ENCODE peak calls at places on chromosomes 13 and 19, in four cellular contexts. One of them, this sample, is unnamed.

GRCh38 chr19:31560021-31560770 is 211.0 kb upstream of the TSHZ3 start:
- DNase-seq in effector memory CD4-positive, alpha-beta T cell: no peak
- DNase-seq in CD4-positive, CD25-positive, alpha-beta regulatory T cell: no peak
- DNase-seq in Peyer's patch: no peak
- DNase-seq in this sample: no peak

GRCh38 chr13:44107357-44108121 is 227.8 kb downstream of the LACC1 start:
- DNase-seq in Peyer's patch: peak; percentile 71
- DNase-seq in CD4-positive, CD25-positive, alpha-beta regulatory T cell: no peak
- DNase-seq in effector memory CD4-positive, alpha-beta T cell: no peak
- DNase-seq in this sample: no peak

GRCh38 chr13:98228661-98229349 is 51.7 kb upstream of the RNF113B start:
- DNase-seq in effector memory CD4-positive, alpha-beta T cell: no peak
- DNase-seq in CD4-positive, CD25-positive, alpha-beta regulatory T cell: no peak
- DNase-seq in Peyer's patch: no peak
- DNase-seq in this sample: no peak

GRCh38 chr13:40490086-40490723 is 176.2 kb downstream of the FOXO1 start:
- DNase-seq in Peyer's patch: no peak
- DNase-seq in CD4-positive, CD25-positive, alpha-beta regulatory T cell: peak; percentile 23
- DNase-seq in effector memory CD4-positive, alpha-beta T cell: peak; percentile 20
- DNase-seq in this sample: no peak

GRCh38 chr19:48139053-48139452 is 28.4 kb upstream of the PLA2G4C start:
- DNase-seq in CD4-positive, CD25-positive, alpha-beta regulatory T cell: no peak
- DNase-seq in Peyer's patch: no peak
- DNase-seq in effector memory CD4-positive, alpha-beta T cell: no peak
- DNase-seq in this sample: no peak

GRCh38 chr19:31301306-31301980 is 47.8 kb downstream of the TSHZ3 start:
- DNase-seq in effector memory CD4-positive, alpha-beta T cell: no peak
- DNase-seq in CD4-positive, CD25-positive, alpha-beta regulatory T cell: no peak
- DNase-seq in Peyer's patch: no peak
- DNase-seq in this sample: no peak

GRCh38 chr13:78979349-78979748 is 320.4 kb upstream of the OBI1 start:
- DNase-seq in effector memory CD4-positive, alpha-beta T cell: no peak
- DNase-seq in CD4-positive, CD25-positive, alpha-beta regulatory T cell: no peak
- DNase-seq in Peyer's patch: no peak
- DNase-seq in this sample: no peak

GRCh38 chr13:112712451-112712881 is 22.6 kb downstream of the ATP11A start:
- DNase-seq in CD4-positive, CD25-positive, alpha-beta regulatory T cell: no peak
- DNase-seq in effector memory CD4-positive, alpha-beta T cell: no peak
- DNase-seq in Peyer's patch: peak; percentile 40
- DNase-seq in this sample: no peak

GRCh38 chr13:51557875-51558604 is 26.2 kb upstream of the WDFY2 start:
- DNase-seq in Peyer's patch: no peak
- DNase-seq in CD4-positive, CD25-positive, alpha-beta regulatory T cell: no peak
- DNase-seq in effector memory CD4-positive, alpha-beta T cell: no peak
- DNase-seq in this sample: no peak

GRCh38 chr13:79404361-79404760 is 1.7 kb downstream of the RBM26 start:
- DNase-seq in Peyer's patch: no peak
- DNase-seq in CD4-positive, CD25-positive, alpha-beta regulatory T cell: no peak
- DNase-seq in effector memory CD4-positive, alpha-beta T cell: no peak
- DNase-seq in this sample: no peak

GRCh38 chr13:94129490-94129894 is 350.0 kb downstream of the DCT start:
- DNase-seq in effector memory CD4-positive, alpha-beta T cell: no peak
- DNase-seq in Peyer's patch: no peak
- DNase-seq in CD4-positive, CD25-positive, alpha-beta regulatory T cell: no peak
- DNase-seq in this sample: no peak

GRCh38 chr13:29503041-29503837 is 92.2 kb downstream of the SLC7A1 start:
- DNase-seq in Peyer's patch: no peak
- DNase-seq in CD4-positive, CD25-positive, alpha-beta regulatory T cell: no peak
- DNase-seq in effector memory CD4-positive, alpha-beta T cell: no peak
- DNase-seq in this sample: no peak

GRCh38 chr13:110973007-110973700 is 58.3 kb upstream of the ANKRD10 start:
- DNase-seq in CD4-positive, CD25-positive, alpha-beta regulatory T cell: no peak
- DNase-seq in effector memory CD4-positive, alpha-beta T cell: no peak
- DNase-seq in Peyer's patch: no peak
- DNase-seq in this sample: no peak

GRCh38 chr19:40945645-40946044 is 45.4 kb upstream of the CYP2B6 start:
- DNase-seq in effector memory CD4-positive, alpha-beta T cell: no peak
- DNase-seq in CD4-positive, CD25-positive, alpha-beta regulatory T cell: no peak
- DNase-seq in Peyer's patch: no peak
- DNase-seq in this sample: no peak

GRCh38 chr19:46351241-46352041 is 4.6 kb downstream of the PPP5C start:
- DNase-seq in Peyer's patch: no peak
- DNase-seq in CD4-positive, CD25-positive, alpha-beta regulatory T cell: no peak
- DNase-seq in effector memory CD4-positive, alpha-beta T cell: no peak
- DNase-seq in this sample: no peak

GRCh38 chr13:97445504-97446187 is 11.7 kb downstream of the RAP2A start:
- DNase-seq in Peyer's patch: no peak
- DNase-seq in effector memory CD4-positive, alpha-beta T cell: no peak
- DNase-seq in CD4-positive, CD25-positive, alpha-beta regulatory T cell: no peak
- DNase-seq in this sample: no peak

GRCh38 chr13:72504026-72504925 is 223.2 kb downstream of the MZT1 start:
- DNase-seq in CD4-positive, CD25-positive, alpha-beta regulatory T cell: no peak
- DNase-seq in effector memory CD4-positive, alpha-beta T cell: no peak
- DNase-seq in Peyer's patch: no peak
- DNase-seq in this sample: no peak

GRCh38 chr19:50549927-50550593 is 18.2 kb downstream of the LRRC4B start:
- DNase-seq in effector memory CD4-positive, alpha-beta T cell: no peak
- DNase-seq in Peyer's patch: no peak
- DNase-seq in CD4-positive, CD25-positive, alpha-beta regulatory T cell: no peak
- DNase-seq in this sample: no peak

GRCh38 chr13:110416131-110416584 is 109.1 kb downstream of the COL4A2 start:
- DNase-seq in effector memory CD4-positive, alpha-beta T cell: no peak
- DNase-seq in CD4-positive, CD25-positive, alpha-beta regulatory T cell: no peak
- DNase-seq in Peyer's patch: no peak
- DNase-seq in this sample: no peak

GRCh38 chr13:94263038-94263437 is 216.4 kb downstream of the DCT start:
- DNase-seq in Peyer's patch: no peak
- DNase-seq in CD4-positive, CD25-positive, alpha-beta regulatory T cell: no peak
- DNase-seq in effector memory CD4-positive, alpha-beta T cell: no peak
- DNase-seq in this sample: no peak

GRCh38 chr13:113855012-113855921 is 8.6 kb downstream of the GAS6 start:
- DNase-seq in Peyer's patch: peak; percentile 76
- DNase-seq in CD4-positive, CD25-positive, alpha-beta regulatory T cell: no peak
- DNase-seq in effector memory CD4-positive, alpha-beta T cell: no peak
- DNase-seq in this sample: no peak

GRCh38 chr19:54392078-54392477 is 23.2 kb upstream of the TTYH1 start:
- DNase-seq in Peyer's patch: no peak
- DNase-seq in CD4-positive, CD25-positive, alpha-beta regulatory T cell: no peak
- DNase-seq in effector memory CD4-positive, alpha-beta T cell: no peak
- DNase-seq in this sample: no peak

GRCh38 chr13:20161275-20161950 is 561 bp upstream of the GJA3 start:
- DNase-seq in CD4-positive, CD25-positive, alpha-beta regulatory T cell: peak; percentile 22
- DNase-seq in Peyer's patch: no peak
- DNase-seq in effector memory CD4-positive, alpha-beta T cell: peak; percentile 11
- DNase-seq in this sample: peak; percentile 38

GRCh38 chr13:32036762-32037161 is 5.2 kb downstream of the FRY start:
- DNase-seq in effector memory CD4-positive, alpha-beta T cell: no peak
- DNase-seq in CD4-positive, CD25-positive, alpha-beta regulatory T cell: no peak
- DNase-seq in Peyer's patch: no peak
- DNase-seq in this sample: no peak

GRCh38 chr19:1457031-1457739 is 7.3 kb downstream of the APC2 start:
- DNase-seq in CD4-positive, CD25-positive, alpha-beta regulatory T cell: no peak
- DNase-seq in Peyer's patch: no peak
- DNase-seq in effector memory CD4-positive, alpha-beta T cell: no peak
- DNase-seq in this sample: no peak

GRCh38 chr13:99028890-99029289 is 51.0 kb upstream of the DOCK9 start:
- DNase-seq in Peyer's patch: no peak
- DNase-seq in effector memory CD4-positive, alpha-beta T cell: no peak
- DNase-seq in CD4-positive, CD25-positive, alpha-beta regulatory T cell: no peak
- DNase-seq in this sample: peak; percentile 14

GRCh38 chr13:112943309-112944125 is 25.5 kb upstream of the MCF2L start:
- DNase-seq in effector memory CD4-positive, alpha-beta T cell: no peak
- DNase-seq in CD4-positive, CD25-positive, alpha-beta regulatory T cell: no peak
- DNase-seq in Peyer's patch: peak; percentile 70
- DNase-seq in this sample: no peak

GRCh38 chr19:18340237-18340989 is at the start of gene PGPEP1:
- DNase-seq in CD4-positive, CD25-positive, alpha-beta regulatory T cell: peak; percentile 47
- DNase-seq in Peyer's patch: peak; percentile 85
- DNase-seq in effector memory CD4-positive, alpha-beta T cell: peak; percentile 17
- DNase-seq in this sample: peak; percentile 55

GRCh38 chr13:49629947-49630346 is 1.6 kb downstream of the ARL11 start:
- DNase-seq in Peyer's patch: no peak
- DNase-seq in CD4-positive, CD25-positive, alpha-beta regulatory T cell: no peak
- DNase-seq in effector memory CD4-positive, alpha-beta T cell: no peak
- DNase-seq in this sample: no peak

GRCh38 chr13:23765531-23765930 is 123.7 kb downstream of the MIPEP start:
- DNase-seq in CD4-positive, CD25-positive, alpha-beta regulatory T cell: no peak
- DNase-seq in effector memory CD4-positive, alpha-beta T cell: no peak
- DNase-seq in Peyer's patch: no peak
- DNase-seq in this sample: no peak

GRCh38 chr19:4049432-4049831 is 17.3 kb downstream of the ZBTB7A start:
- DNase-seq in effector memory CD4-positive, alpha-beta T cell: no peak
- DNase-seq in Peyer's patch: peak; percentile 72
- DNase-seq in CD4-positive, CD25-positive, alpha-beta regulatory T cell: no peak
- DNase-seq in this sample: no peak

GRCh38 chr13:23399254-23399796 is 34.2 kb downstream of the SACS start:
- DNase-seq in effector memory CD4-positive, alpha-beta T cell: no peak
- DNase-seq in CD4-positive, CD25-positive, alpha-beta regulatory T cell: no peak
- DNase-seq in Peyer's patch: no peak
- DNase-seq in this sample: no peak

GRCh38 chr13:73248711-73249580 is 190.1 kb downstream of the KLF5 start:
- DNase-seq in effector memory CD4-positive, alpha-beta T cell: no peak
- DNase-seq in Peyer's patch: no peak
- DNase-seq in CD4-positive, CD25-positive, alpha-beta regulatory T cell: no peak
- DNase-seq in this sample: no peak

GRCh38 chr19:952680-953500 is 27.1 kb downstream of the ARID3A start:
- DNase-seq in CD4-positive, CD25-positive, alpha-beta regulatory T cell: no peak
- DNase-seq in effector memory CD4-positive, alpha-beta T cell: no peak
- DNase-seq in Peyer's patch: peak; percentile 73
- DNase-seq in this sample: no peak

GRCh38 chr13:45779901-45780300 is 71.7 kb downstream of the SIAH3 start:
- DNase-seq in effector memory CD4-positive, alpha-beta T cell: no peak
- DNase-seq in CD4-positive, CD25-positive, alpha-beta regulatory T cell: no peak
- DNase-seq in Peyer's patch: no peak
- DNase-seq in this sample: no peak

GRCh38 chr19:35115538-35115951 is at the start of gene FXYD3:
- DNase-seq in Peyer's patch: peak; percentile 85
- DNase-seq in CD4-positive, CD25-positive, alpha-beta regulatory T cell: no peak
- DNase-seq in effector memory CD4-positive, alpha-beta T cell: no peak
- DNase-seq in this sample: no peak

GRCh38 chr19:9917322-9917721 is 19.0 kb downstream of the OLFM2 start:
- DNase-seq in CD4-positive, CD25-positive, alpha-beta regulatory T cell: no peak
- DNase-seq in effector memory CD4-positive, alpha-beta T cell: no peak
- DNase-seq in Peyer's patch: no peak
- DNase-seq in this sample: no peak

GRCh38 chr19:35080613-35081170 is 34.9 kb upstream of the FXYD3 start:
- DNase-seq in Peyer's patch: no peak
- DNase-seq in CD4-positive, CD25-positive, alpha-beta regulatory T cell: no peak
- DNase-seq in effector memory CD4-positive, alpha-beta T cell: no peak
- DNase-seq in this sample: no peak

DNA sequence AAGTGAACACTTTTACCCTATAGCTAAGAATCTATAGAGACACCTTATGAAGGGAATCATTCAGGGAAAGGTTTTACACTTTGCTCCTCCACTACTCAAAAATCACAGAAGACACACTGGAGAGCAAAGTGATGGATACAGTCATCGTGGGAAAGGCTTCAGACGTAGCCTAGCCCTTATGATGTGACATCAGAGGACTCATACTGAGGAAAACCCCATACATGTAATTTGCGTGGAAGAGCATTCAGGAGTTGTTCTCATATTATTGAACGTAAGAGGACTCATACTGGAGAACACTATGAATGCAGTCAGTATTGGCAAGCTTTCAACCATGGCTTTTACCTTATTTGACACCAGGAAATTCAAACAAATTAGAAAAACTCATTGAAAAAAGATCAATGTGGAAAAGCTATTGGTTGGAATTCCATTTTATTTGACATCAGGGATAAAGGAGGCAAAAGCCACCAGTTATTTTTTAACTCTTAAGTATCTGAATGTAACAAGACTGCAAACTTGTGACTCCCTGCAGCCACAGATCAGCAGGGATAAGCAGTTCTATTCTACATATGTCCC is 16.1 kb upstream of the ZNF274 start:
- DNase-seq in CD4-positive, CD25-positive, alpha-beta regulatory T cell: no peak
- DNase-seq in effector memory CD4-positive, alpha-beta T cell: no peak
- DNase-seq in Peyer's patch: no peak
- DNase-seq in this sample: no peak
- H3K9me3 ChIP-seq in CD4-positive, CD25-positive, alpha-beta regulatory T cell: peaks cover 54% of the 10 kb centered on the region
- H3K9me3 ChIP-seq in effector memory CD4-positive, alpha-beta T cell: peaks cover 44% of the 10 kb centered on the region
- H3K9me3 ChIP-seq in Peyer's patch: peaks cover 83% of the 10 kb centered on the region
- H3K9me3 ChIP-seq in this sample: peaks cover 12% of the 10 kb centered on the region

GRCh38 chr13:26254583-26255102 is 714 bp downstream of the CDK8 start:
- DNase-seq in CD4-positive, CD25-positive, alpha-beta regulatory T cell: peak; percentile 42
- DNase-seq in effector memory CD4-positive, alpha-beta T cell: peak; percentile 39
- DNase-seq in Peyer's patch: peak; percentile 77
- DNase-seq in this sample: peak; percentile 42
- H3K9me3 ChIP-seq in CD4-positive, CD25-positive, alpha-beta regulatory T cell: no peaks in the 10 kb centered on the region
- H3K9me3 ChIP-seq in effector memory CD4-positive, alpha-beta T cell: no peaks in the 10 kb centered on the region
- H3K9me3 ChIP-seq in Peyer's patch: no peaks in the 10 kb centered on the region
- H3K9me3 ChIP-seq in this sample: no peaks in the 10 kb centered on the region

GRCh38 chr19:55467236-55468053 is 2.9 kb upstream of the C19orf85 start:
- DNase-seq in effector memory CD4-positive, alpha-beta T cell: no peak
- DNase-seq in CD4-positive, CD25-positive, alpha-beta regulatory T cell: peak; percentile 57
- DNase-seq in Peyer's patch: peak; percentile 84
- DNase-seq in this sample: peak; percentile 65
- H3K9me3 ChIP-seq in effector memory CD4-positive, alpha-beta T cell: no peaks in the 10 kb centered on the region
- H3K9me3 ChIP-seq in CD4-positive, CD25-positive, alpha-beta regulatory T cell: no peaks in the 10 kb centered on the region
- H3K9me3 ChIP-seq in Peyer's patch: no peaks in the 10 kb centered on the region
- H3K9me3 ChIP-seq in this sample: no peaks in the 10 kb centered on the region

GRCh38 chr19:2494084-2494446 is 18.1 kb downstream of the GADD45B start:
- DNase-seq in Peyer's patch: no peak
- DNase-seq in CD4-positive, CD25-positive, alpha-beta regulatory T cell: no peak
- DNase-seq in effector memory CD4-positive, alpha-beta T cell: no peak
- DNase-seq in this sample: no peak
- H3K9me3 ChIP-seq in Peyer's patch: no peaks in the 10 kb centered on the region
- H3K9me3 ChIP-seq in CD4-positive, CD25-positive, alpha-beta regulatory T cell: no peaks in the 10 kb centered on the region
- H3K9me3 ChIP-seq in effector memory CD4-positive, alpha-beta T cell: no peaks in the 10 kb centered on the region
- H3K9me3 ChIP-seq in this sample: no peaks in the 10 kb centered on the region

GRCh38 chr19:52034051-52034728 is 6.0 kb upstream of the ZNF614 start:
- DNase-seq in CD4-positive, CD25-positive, alpha-beta regulatory T cell: no peak
- DNase-seq in Peyer's patch: no peak
- DNase-seq in effector memory CD4-positive, alpha-beta T cell: no peak
- DNase-seq in this sample: no peak
- H3K9me3 ChIP-seq in CD4-positive, CD25-positive, alpha-beta regulatory T cell: peaks cover 87% of the 10 kb centered on the region
- H3K9me3 ChIP-seq in Peyer's patch: peaks cover 95% of the 10 kb centered on the region
- H3K9me3 ChIP-seq in effector memory CD4-positive, alpha-beta T cell: peaks cover 55% of the 10 kb centered on the region
- H3K9me3 ChIP-seq in this sample: peaks cover 83% of the 10 kb centered on the region

GRCh38 chr13:86846501-86846900 is 824.7 kb upstream of the SLITRK5 start:
- DNase-seq in effector memory CD4-positive, alpha-beta T cell: no peak
- DNase-seq in Peyer's patch: no peak
- DNase-seq in CD4-positive, CD25-positive, alpha-beta regulatory T cell: no peak
- DNase-seq in this sample: no peak

GRCh38 chr13:86848716-86849115 is 822.5 kb upstream of the SLITRK5 start:
- DNase-seq in CD4-positive, CD25-positive, alpha-beta regulatory T cell: no peak
- DNase-seq in effector memory CD4-positive, alpha-beta T cell: no peak
- DNase-seq in Peyer's patch: no peak
- DNase-seq in this sample: no peak
- H3K9me3 ChIP-seq in CD4-positive, CD25-positive, alpha-beta regulatory T cell: no peaks in the 10 kb centered on the region
- H3K9me3 ChIP-seq in effector memory CD4-positive, alpha-beta T cell: no peaks in the 10 kb centered on the region
- H3K9me3 ChIP-seq in Peyer's patch: no peaks in the 10 kb centered on the region
- H3K9me3 ChIP-seq in this sample: no peaks in the 10 kb centered on the region